ENCODE peak calls at places on chromosomes 1 and 21, in ten cellular contexts. One of them, this sample, is unnamed.

GRCh38 chr1:234732671-234733390 is 122.9 kb upstream of the IRF2BP2 start:
- DNase-seq in stimulated activated CD8-positive, alpha-beta memory T cell treated with anti-CD3 and anti-CD28 coated beads, Interleukin-15, amount 100 ng/mL, for 48 hours: no peak
- DNase-seq in transverse colon: no peak
- DNase-seq in glutamatergic neuron: no peak
- DNase-seq in stimulated activated CD4-positive, alpha-beta T cell treated with anti-CD3 and anti-CD28 coated beads, Interleukin-2, amount 100 ng/mL, for 48 hours: no peak
- DNase-seq in WERI-Rb-1: no peak
- DNase-seq in EL: no peak
- DNase-seq in T-cell: no peak
- DNase-seq in activated CD8-positive, alpha-beta T cell treated with anti-CD3 and anti-CD28 coated beads for 36 hours: no peak
- DNase-seq in HCT116: no peak
- DNase-seq in this sample: no peak

GRCh38 chr1:91736146-91736998 is 149.6 kb downstream of the TGFBR3 start:
- DNase-seq in activated CD8-positive, alpha-beta T cell treated with anti-CD3 and anti-CD28 coated beads for 36 hours: no peak
- DNase-seq in HCT116: no peak
- DNase-seq in stimulated activated CD8-positive, alpha-beta memory T cell treated with anti-CD3 and anti-CD28 coated beads, Interleukin-15, amount 100 ng/mL, for 48 hours: no peak
- DNase-seq in EL: no peak
- DNase-seq in WERI-Rb-1: no peak
- DNase-seq in transverse colon: peak; percentile 27
- DNase-seq in T-cell: no peak
- DNase-seq in glutamatergic neuron: no peak
- DNase-seq in stimulated activated CD4-positive, alpha-beta T cell treated with anti-CD3 and anti-CD28 coated beads, Interleukin-2, amount 100 ng/mL, for 48 hours: no peak
- DNase-seq in this sample: no peak

GRCh38 chr1:53545663-53546408 is 86.6 kb downstream of the DMRTB1 start:
- DNase-seq in stimulated activated CD8-positive, alpha-beta memory T cell treated with anti-CD3 and anti-CD28 coated beads, Interleukin-15, amount 100 ng/mL, for 48 hours: no peak
- DNase-seq in WERI-Rb-1: peak; percentile 4
- DNase-seq in glutamatergic neuron: peak; percentile 15
- DNase-seq in activated CD8-positive, alpha-beta T cell treated with anti-CD3 and anti-CD28 coated beads for 36 hours: no peak
- DNase-seq in T-cell: no peak
- DNase-seq in stimulated activated CD4-positive, alpha-beta T cell treated with anti-CD3 and anti-CD28 coated beads, Interleukin-2, amount 100 ng/mL, for 48 hours: no peak
- DNase-seq in EL: no peak
- DNase-seq in transverse colon: peak; percentile 2
- DNase-seq in HCT116: no peak
- DNase-seq in this sample: no peak

GRCh38 chr1:86018311-86018923 is 138.2 kb downstream of the COL24A1 start:
- DNase-seq in transverse colon: no peak
- DNase-seq in WERI-Rb-1: no peak
- DNase-seq in glutamatergic neuron: no peak
- DNase-seq in HCT116: peak; percentile 12
- DNase-seq in EL: peak; percentile 46
- DNase-seq in activated CD8-positive, alpha-beta T cell treated with anti-CD3 and anti-CD28 coated beads for 36 hours: peak; percentile 33
- DNase-seq in T-cell: no peak
- DNase-seq in stimulated activated CD8-positive, alpha-beta memory T cell treated with anti-CD3 and anti-CD28 coated beads, Interleukin-15, amount 100 ng/mL, for 48 hours: no peak
- DNase-seq in stimulated activated CD4-positive, alpha-beta T cell treated with anti-CD3 and anti-CD28 coated beads, Interleukin-2, amount 100 ng/mL, for 48 hours: no peak
- DNase-seq in this sample: peak; percentile 44

GRCh38 chr21:31873275-31873695 is 465 bp downstream of the HUNK start:
- DNase-seq in glutamatergic neuron: peak; percentile 71
- DNase-seq in WERI-Rb-1: peak; percentile 49
- DNase-seq in transverse colon: peak; percentile 44
- DNase-seq in HCT116: no peak
- DNase-seq in T-cell: no peak
- DNase-seq in activated CD8-positive, alpha-beta T cell treated with anti-CD3 and anti-CD28 coated beads for 36 hours: peak; percentile 4
- DNase-seq in stimulated activated CD8-positive, alpha-beta memory T cell treated with anti-CD3 and anti-CD28 coated beads, Interleukin-15, amount 100 ng/mL, for 48 hours: no peak
- DNase-seq in stimulated activated CD4-positive, alpha-beta T cell treated with anti-CD3 and anti-CD28 coated beads, Interleukin-2, amount 100 ng/mL, for 48 hours: peak; percentile 9
- DNase-seq in EL: peak; percentile 13
- DNase-seq in this sample: peak; percentile 79

GRCh38 chr1:111197598-111198289 is 2.7 kb downstream of the DENND2D start:
- DNase-seq in activated CD8-positive, alpha-beta T cell treated with anti-CD3 and anti-CD28 coated beads for 36 hours: peak; percentile 72
- DNase-seq in WERI-Rb-1: peak; percentile 59
- DNase-seq in transverse colon: no peak
- DNase-seq in EL: no peak
- DNase-seq in stimulated activated CD4-positive, alpha-beta T cell treated with anti-CD3 and anti-CD28 coated beads, Interleukin-2, amount 100 ng/mL, for 48 hours: no peak
- DNase-seq in glutamatergic neuron: peak; percentile 43
- DNase-seq in HCT116: no peak
- DNase-seq in stimulated activated CD8-positive, alpha-beta memory T cell treated with anti-CD3 and anti-CD28 coated beads, Interleukin-15, amount 100 ng/mL, for 48 hours: no peak
- DNase-seq in T-cell: peak; percentile 61
- DNase-seq in this sample: peak; percentile 47

GRCh38 chr1:158249646-158250045 is 4.6 kb upstream of the CD1A start:
- DNase-seq in stimulated activated CD4-positive, alpha-beta T cell treated with anti-CD3 and anti-CD28 coated beads, Interleukin-2, amount 100 ng/mL, for 48 hours: no peak
- DNase-seq in activated CD8-positive, alpha-beta T cell treated with anti-CD3 and anti-CD28 coated beads for 36 hours: no peak
- DNase-seq in glutamatergic neuron: no peak
- DNase-seq in WERI-Rb-1: no peak
- DNase-seq in T-cell: no peak
- DNase-seq in transverse colon: no peak
- DNase-seq in HCT116: no peak
- DNase-seq in EL: no peak
- DNase-seq in stimulated activated CD8-positive, alpha-beta memory T cell treated with anti-CD3 and anti-CD28 coated beads, Interleukin-15, amount 100 ng/mL, for 48 hours: no peak
- DNase-seq in this sample: no peak

GRCh38 chr1:218345673-218346390 is 696 bp downstream of the TGFB2 start:
- DNase-seq in stimulated activated CD4-positive, alpha-beta T cell treated with anti-CD3 and anti-CD28 coated beads, Interleukin-2, amount 100 ng/mL, for 48 hours: peak; percentile 9
- DNase-seq in HCT116: no peak
- DNase-seq in transverse colon: peak; percentile 25
- DNase-seq in activated CD8-positive, alpha-beta T cell treated with anti-CD3 and anti-CD28 coated beads for 36 hours: peak; percentile 44
- DNase-seq in glutamatergic neuron: peak; percentile 77
- DNase-seq in WERI-Rb-1: peak; percentile 78
- DNase-seq in stimulated activated CD8-positive, alpha-beta memory T cell treated with anti-CD3 and anti-CD28 coated beads, Interleukin-15, amount 100 ng/mL, for 48 hours: peak; percentile 23
- DNase-seq in T-cell: peak; percentile 22
- DNase-seq in EL: peak; percentile 75
- DNase-seq in this sample: peak; percentile 91

GRCh38 chr1:245458761-245459174 is 304.0 kb downstream of the KIF26B start:
- DNase-seq in HCT116: no peak
- DNase-seq in T-cell: no peak
- DNase-seq in activated CD8-positive, alpha-beta T cell treated with anti-CD3 and anti-CD28 coated beads for 36 hours: no peak
- DNase-seq in transverse colon: no peak
- DNase-seq in glutamatergic neuron: no peak
- DNase-seq in EL: peak; percentile 20
- DNase-seq in WERI-Rb-1: no peak
- DNase-seq in stimulated activated CD8-positive, alpha-beta memory T cell treated with anti-CD3 and anti-CD28 coated beads, Interleukin-15, amount 100 ng/mL, for 48 hours: no peak
- DNase-seq in stimulated activated CD4-positive, alpha-beta T cell treated with anti-CD3 and anti-CD28 coated beads, Interleukin-2, amount 100 ng/mL, for 48 hours: no peak
- DNase-seq in this sample: no peak

GRCh38 chr1:59018446-59018845 is 234.6 kb upstream of the JUN start:
- DNase-seq in EL: no peak
- DNase-seq in glutamatergic neuron: no peak
- DNase-seq in stimulated activated CD8-positive, alpha-beta memory T cell treated with anti-CD3 and anti-CD28 coated beads, Interleukin-15, amount 100 ng/mL, for 48 hours: no peak
- DNase-seq in HCT116: no peak
- DNase-seq in activated CD8-positive, alpha-beta T cell treated with anti-CD3 and anti-CD28 coated beads for 36 hours: no peak
- DNase-seq in transverse colon: no peak
- DNase-seq in stimulated activated CD4-positive, alpha-beta T cell treated with anti-CD3 and anti-CD28 coated beads, Interleukin-2, amount 100 ng/mL, for 48 hours: no peak
- DNase-seq in T-cell: no peak
- DNase-seq in WERI-Rb-1: no peak
- DNase-seq in this sample: no peak

GRCh38 chr1:192506741-192507155 is 68.8 kb upstream of the RGS1 start:
- DNase-seq in WERI-Rb-1: no peak
- DNase-seq in T-cell: no peak
- DNase-seq in activated CD8-positive, alpha-beta T cell treated with anti-CD3 and anti-CD28 coated beads for 36 hours: peak; percentile 39
- DNase-seq in transverse colon: no peak
- DNase-seq in stimulated activated CD8-positive, alpha-beta memory T cell treated with anti-CD3 and anti-CD28 coated beads, Interleukin-15, amount 100 ng/mL, for 48 hours: no peak
- DNase-seq in stimulated activated CD4-positive, alpha-beta T cell treated with anti-CD3 and anti-CD28 coated beads, Interleukin-2, amount 100 ng/mL, for 48 hours: no peak
- DNase-seq in glutamatergic neuron: no peak
- DNase-seq in HCT116: peak; percentile 23
- DNase-seq in EL: peak; percentile 48
- DNase-seq in this sample: peak; percentile 36

GRCh38 chr1:95440511-95440910 is 206.5 kb downstream of the RWDD3 start:
- DNase-seq in activated CD8-positive, alpha-beta T cell treated with anti-CD3 and anti-CD28 coated beads for 36 hours: no peak
- DNase-seq in T-cell: no peak
- DNase-seq in transverse colon: no peak
- DNase-seq in HCT116: no peak
- DNase-seq in stimulated activated CD4-positive, alpha-beta T cell treated with anti-CD3 and anti-CD28 coated beads, Interleukin-2, amount 100 ng/mL, for 48 hours: no peak
- DNase-seq in EL: no peak
- DNase-seq in glutamatergic neuron: no peak
- DNase-seq in WERI-Rb-1: no peak
- DNase-seq in stimulated activated CD8-positive, alpha-beta memory T cell treated with anti-CD3 and anti-CD28 coated beads, Interleukin-15, amount 100 ng/mL, for 48 hours: no peak
- DNase-seq in this sample: no peak

GRCh38 chr1:15246960-15247614 is at the start of gene FHAD1:
- DNase-seq in transverse colon: peak; percentile 70
- DNase-seq in EL: peak; percentile 43
- DNase-seq in WERI-Rb-1: peak; percentile 67
- DNase-seq in stimulated activated CD4-positive, alpha-beta T cell treated with anti-CD3 and anti-CD28 coated beads, Interleukin-2, amount 100 ng/mL, for 48 hours: peak; percentile 40
- DNase-seq in glutamatergic neuron: peak; percentile 75
- DNase-seq in T-cell: peak; percentile 50
- DNase-seq in stimulated activated CD8-positive, alpha-beta memory T cell treated with anti-CD3 and anti-CD28 coated beads, Interleukin-15, amount 100 ng/mL, for 48 hours: peak; percentile 41
- DNase-seq in HCT116: peak; percentile 57
- DNase-seq in activated CD8-positive, alpha-beta T cell treated with anti-CD3 and anti-CD28 coated beads for 36 hours: peak; percentile 71
- DNase-seq in this sample: peak; percentile 77

GRCh38 chr1:183807549-183808168 is 2.7 kb downstream of the RGL1 start:
- DNase-seq in HCT116: no peak
- DNase-seq in EL: peak; percentile 89
- DNase-seq in stimulated activated CD4-positive, alpha-beta T cell treated with anti-CD3 and anti-CD28 coated beads, Interleukin-2, amount 100 ng/mL, for 48 hours: no peak
- DNase-seq in glutamatergic neuron: no peak
- DNase-seq in transverse colon: peak; percentile 19
- DNase-seq in WERI-Rb-1: no peak
- DNase-seq in stimulated activated CD8-positive, alpha-beta memory T cell treated with anti-CD3 and anti-CD28 coated beads, Interleukin-15, amount 100 ng/mL, for 48 hours: no peak
- DNase-seq in activated CD8-positive, alpha-beta T cell treated with anti-CD3 and anti-CD28 coated beads for 36 hours: no peak
- DNase-seq in T-cell: no peak
- DNase-seq in this sample: no peak

GRCh38 chr1:234535763-234536515 is 57.0 kb upstream of the TARBP1 start:
- DNase-seq in stimulated activated CD4-positive, alpha-beta T cell treated with anti-CD3 and anti-CD28 coated beads, Interleukin-2, amount 100 ng/mL, for 48 hours: no peak
- DNase-seq in transverse colon: peak; percentile 48
- DNase-seq in glutamatergic neuron: no peak
- DNase-seq in T-cell: no peak
- DNase-seq in WERI-Rb-1: no peak
- DNase-seq in activated CD8-positive, alpha-beta T cell treated with anti-CD3 and anti-CD28 coated beads for 36 hours: no peak
- DNase-seq in stimulated activated CD8-positive, alpha-beta memory T cell treated with anti-CD3 and anti-CD28 coated beads, Interleukin-15, amount 100 ng/mL, for 48 hours: no peak
- DNase-seq in HCT116: no peak
- DNase-seq in EL: no peak
- DNase-seq in this sample: no peak

GRCh38 chr1:90394247-90394646 is 322.9 kb downstream of the BARHL2 start:
- DNase-seq in stimulated activated CD4-positive, alpha-beta T cell treated with anti-CD3 and anti-CD28 coated beads, Interleukin-2, amount 100 ng/mL, for 48 hours: no peak
- DNase-seq in transverse colon: no peak
- DNase-seq in activated CD8-positive, alpha-beta T cell treated with anti-CD3 and anti-CD28 coated beads for 36 hours: no peak
- DNase-seq in WERI-Rb-1: no peak
- DNase-seq in HCT116: no peak
- DNase-seq in glutamatergic neuron: no peak
- DNase-seq in EL: no peak
- DNase-seq in T-cell: no peak
- DNase-seq in stimulated activated CD8-positive, alpha-beta memory T cell treated with anti-CD3 and anti-CD28 coated beads, Interleukin-15, amount 100 ng/mL, for 48 hours: no peak
- DNase-seq in this sample: no peak

GRCh38 chr1:109718495-109718894 is 6.4 kb downstream of the GSTM5 start:
- DNase-seq in glutamatergic neuron: no peak
- DNase-seq in EL: peak; percentile 35
- DNase-seq in stimulated activated CD4-positive, alpha-beta T cell treated with anti-CD3 and anti-CD28 coated beads, Interleukin-2, amount 100 ng/mL, for 48 hours: no peak
- DNase-seq in T-cell: no peak
- DNase-seq in activated CD8-positive, alpha-beta T cell treated with anti-CD3 and anti-CD28 coated beads for 36 hours: no peak
- DNase-seq in stimulated activated CD8-positive, alpha-beta memory T cell treated with anti-CD3 and anti-CD28 coated beads, Interleukin-15, amount 100 ng/mL, for 48 hours: no peak
- DNase-seq in WERI-Rb-1: peak; percentile 51
- DNase-seq in transverse colon: no peak
- DNase-seq in HCT116: peak; percentile 44
- DNase-seq in this sample: no peak

GRCh38 chr1:217721692-217722091 is 90.5 kb downstream of the SPATA17 start:
- DNase-seq in transverse colon: no peak
- DNase-seq in T-cell: no peak
- DNase-seq in EL: no peak
- DNase-seq in activated CD8-positive, alpha-beta T cell treated with anti-CD3 and anti-CD28 coated beads for 36 hours: no peak
- DNase-seq in glutamatergic neuron: no peak
- DNase-seq in stimulated activated CD8-positive, alpha-beta memory T cell treated with anti-CD3 and anti-CD28 coated beads, Interleukin-15, amount 100 ng/mL, for 48 hours: no peak
- DNase-seq in stimulated activated CD4-positive, alpha-beta T cell treated with anti-CD3 and anti-CD28 coated beads, Interleukin-2, amount 100 ng/mL, for 48 hours: no peak
- DNase-seq in HCT116: no peak
- DNase-seq in WERI-Rb-1: no peak
- DNase-seq in this sample: no peak

GRCh38 chr1:21541330-21541729 is 32.1 kb downstream of the ALPL start:
- DNase-seq in EL: no peak
- DNase-seq in WERI-Rb-1: no peak
- DNase-seq in activated CD8-positive, alpha-beta T cell treated with anti-CD3 and anti-CD28 coated beads for 36 hours: no peak
- DNase-seq in glutamatergic neuron: no peak
- DNase-seq in transverse colon: no peak
- DNase-seq in T-cell: no peak
- DNase-seq in stimulated activated CD4-positive, alpha-beta T cell treated with anti-CD3 and anti-CD28 coated beads, Interleukin-2, amount 100 ng/mL, for 48 hours: no peak
- DNase-seq in stimulated activated CD8-positive, alpha-beta memory T cell treated with anti-CD3 and anti-CD28 coated beads, Interleukin-15, amount 100 ng/mL, for 48 hours: no peak
- DNase-seq in HCT116: no peak
- DNase-seq in this sample: no peak

GRCh38 chr1:58844176-58844575 is 60.3 kb upstream of the JUN start:
- DNase-seq in T-cell: no peak
- DNase-seq in stimulated activated CD4-positive, alpha-beta T cell treated with anti-CD3 and anti-CD28 coated beads, Interleukin-2, amount 100 ng/mL, for 48 hours: no peak
- DNase-seq in stimulated activated CD8-positive, alpha-beta memory T cell treated with anti-CD3 and anti-CD28 coated beads, Interleukin-15, amount 100 ng/mL, for 48 hours: no peak
- DNase-seq in HCT116: no peak
- DNase-seq in WERI-Rb-1: no peak
- DNase-seq in activated CD8-positive, alpha-beta T cell treated with anti-CD3 and anti-CD28 coated beads for 36 hours: no peak
- DNase-seq in transverse colon: no peak
- DNase-seq in EL: no peak
- DNase-seq in glutamatergic neuron: no peak
- DNase-seq in this sample: no peak

GRCh38 chr1:60847855-60848582 is 234.3 kb upstream of the NFIA start:
- DNase-seq in stimulated activated CD8-positive, alpha-beta memory T cell treated with anti-CD3 and anti-CD28 coated beads, Interleukin-15, amount 100 ng/mL, for 48 hours: no peak
- DNase-seq in stimulated activated CD4-positive, alpha-beta T cell treated with anti-CD3 and anti-CD28 coated beads, Interleukin-2, amount 100 ng/mL, for 48 hours: no peak
- DNase-seq in EL: no peak
- DNase-seq in activated CD8-positive, alpha-beta T cell treated with anti-CD3 and anti-CD28 coated beads for 36 hours: no peak
- DNase-seq in transverse colon: no peak
- DNase-seq in T-cell: no peak
- DNase-seq in WERI-Rb-1: no peak
- DNase-seq in glutamatergic neuron: no peak
- DNase-seq in HCT116: no peak
- DNase-seq in this sample: no peak

GRCh38 chr1:153789478-153790148 is 14.4 kb downstream of the SLC27A3 start:
- DNase-seq in WERI-Rb-1: peak; percentile 36
- DNase-seq in stimulated activated CD8-positive, alpha-beta memory T cell treated with anti-CD3 and anti-CD28 coated beads, Interleukin-15, amount 100 ng/mL, for 48 hours: no peak
- DNase-seq in transverse colon: no peak
- DNase-seq in activated CD8-positive, alpha-beta T cell treated with anti-CD3 and anti-CD28 coated beads for 36 hours: peak; percentile 56
- DNase-seq in T-cell: no peak
- DNase-seq in EL: peak; percentile 19
- DNase-seq in glutamatergic neuron: no peak
- DNase-seq in HCT116: no peak
- DNase-seq in stimulated activated CD4-positive, alpha-beta T cell treated with anti-CD3 and anti-CD28 coated beads, Interleukin-2, amount 100 ng/mL, for 48 hours: no peak
- DNase-seq in this sample: no peak

GRCh38 chr1:118984086-118984989 is 3.8 kb downstream of the TBX15 start:
- DNase-seq in stimulated activated CD8-positive, alpha-beta memory T cell treated with anti-CD3 and anti-CD28 coated beads, Interleukin-15, amount 100 ng/mL, for 48 hours: no peak
- DNase-seq in glutamatergic neuron: peak; percentile 74
- DNase-seq in stimulated activated CD4-positive, alpha-beta T cell treated with anti-CD3 and anti-CD28 coated beads, Interleukin-2, amount 100 ng/mL, for 48 hours: no peak
- DNase-seq in HCT116: no peak
- DNase-seq in activated CD8-positive, alpha-beta T cell treated with anti-CD3 and anti-CD28 coated beads for 36 hours: no peak
- DNase-seq in transverse colon: no peak
- DNase-seq in EL: peak; percentile 64
- DNase-seq in T-cell: no peak
- DNase-seq in WERI-Rb-1: no peak
- DNase-seq in this sample: no peak

GRCh38 chr1:168102482-168102881 is 34.2 kb downstream of the GPR161 start:
- DNase-seq in transverse colon: no peak
- DNase-seq in activated CD8-positive, alpha-beta T cell treated with anti-CD3 and anti-CD28 coated beads for 36 hours: no peak
- DNase-seq in stimulated activated CD8-positive, alpha-beta memory T cell treated with anti-CD3 and anti-CD28 coated beads, Interleukin-15, amount 100 ng/mL, for 48 hours: no peak
- DNase-seq in glutamatergic neuron: no peak
- DNase-seq in T-cell: no peak
- DNase-seq in EL: no peak
- DNase-seq in WERI-Rb-1: no peak
- DNase-seq in stimulated activated CD4-positive, alpha-beta T cell treated with anti-CD3 and anti-CD28 coated beads, Interleukin-2, amount 100 ng/mL, for 48 hours: no peak
- DNase-seq in HCT116: no peak
- DNase-seq in this sample: no peak

GRCh38 chr1:200837931-200838571 is 34.7 kb upstream of the GPR25 start:
- DNase-seq in activated CD8-positive, alpha-beta T cell treated with anti-CD3 and anti-CD28 coated beads for 36 hours: no peak
- DNase-seq in transverse colon: no peak
- DNase-seq in glutamatergic neuron: no peak
- DNase-seq in stimulated activated CD4-positive, alpha-beta T cell treated with anti-CD3 and anti-CD28 coated beads, Interleukin-2, amount 100 ng/mL, for 48 hours: no peak
- DNase-seq in HCT116: peak; percentile 24
- DNase-seq in stimulated activated CD8-positive, alpha-beta memory T cell treated with anti-CD3 and anti-CD28 coated beads, Interleukin-15, amount 100 ng/mL, for 48 hours: no peak
- DNase-seq in T-cell: no peak
- DNase-seq in WERI-Rb-1: no peak
- DNase-seq in EL: peak; percentile 46
- DNase-seq in this sample: peak; percentile 21

GRCh38 chr1:116062201-116062600 is 49.0 kb upstream of the MAB21L3 start:
- DNase-seq in activated CD8-positive, alpha-beta T cell treated with anti-CD3 and anti-CD28 coated beads for 36 hours: no peak
- DNase-seq in HCT116: no peak
- DNase-seq in WERI-Rb-1: no peak
- DNase-seq in stimulated activated CD8-positive, alpha-beta memory T cell treated with anti-CD3 and anti-CD28 coated beads, Interleukin-15, amount 100 ng/mL, for 48 hours: no peak
- DNase-seq in stimulated activated CD4-positive, alpha-beta T cell treated with anti-CD3 and anti-CD28 coated beads, Interleukin-2, amount 100 ng/mL, for 48 hours: no peak
- DNase-seq in glutamatergic neuron: no peak
- DNase-seq in EL: no peak
- DNase-seq in T-cell: no peak
- DNase-seq in transverse colon: no peak
- DNase-seq in this sample: no peak

GRCh38 chr21:35139382-35139715 is 90.2 kb upstream of the RUNX1 start:
- DNase-seq in glutamatergic neuron: no peak
- DNase-seq in stimulated activated CD8-positive, alpha-beta memory T cell treated with anti-CD3 and anti-CD28 coated beads, Interleukin-15, amount 100 ng/mL, for 48 hours: peak; percentile 2
- DNase-seq in WERI-Rb-1: no peak
- DNase-seq in T-cell: no peak
- DNase-seq in transverse colon: no peak
- DNase-seq in stimulated activated CD4-positive, alpha-beta T cell treated with anti-CD3 and anti-CD28 coated beads, Interleukin-2, amount 100 ng/mL, for 48 hours: no peak
- DNase-seq in HCT116: no peak
- DNase-seq in EL: no peak
- DNase-seq in activated CD8-positive, alpha-beta T cell treated with anti-CD3 and anti-CD28 coated beads for 36 hours: peak; percentile 32
- DNase-seq in this sample: no peak

GRCh38 chr1:44646276-44646675 is 28.0 kb downstream of the TMEM53 start:
- DNase-seq in WERI-Rb-1: no peak
- DNase-seq in activated CD8-positive, alpha-beta T cell treated with anti-CD3 and anti-CD28 coated beads for 36 hours: no peak
- DNase-seq in T-cell: no peak
- DNase-seq in EL: no peak
- DNase-seq in HCT116: no peak
- DNase-seq in stimulated activated CD8-positive, alpha-beta memory T cell treated with anti-CD3 and anti-CD28 coated beads, Interleukin-15, amount 100 ng/mL, for 48 hours: no peak
- DNase-seq in transverse colon: peak; percentile 37
- DNase-seq in glutamatergic neuron: no peak
- DNase-seq in stimulated activated CD4-positive, alpha-beta T cell treated with anti-CD3 and anti-CD28 coated beads, Interleukin-2, amount 100 ng/mL, for 48 hours: no peak
- DNase-seq in this sample: no peak